ENCODE peak calls at places on chromosomes 12 and 14, in eight cellular contexts. X, E, B, G, A, S, K and M are unnamed samples.

GRCh38 chr12:80107221-80107620 is 7.9 kb downstream of the OTOGL start:
- DNase-seq in A (no peak), S (no peak), B (no peak), G (no peak), E (no peak), X (no peak), K (no peak), M (no peak)

GRCh38 chr14:20848316-20848954 is 42.8 kb upstream of the RNASE3 start:
- DNase-seq in G (no peak), K (no peak), X (no peak), A (no peak), E (no peak), S (no peak), B (no peak), M (no peak)

GRCh38 chr12:95976416-95976832 is 19.7 kb downstream of the HAL start:
- DNase-seq in S (no peak), A (no peak), E (no peak), B (no peak), G (no peak), K (no peak), X (no peak), M (no peak)

GRCh38 chr12:110501378-110501721 is 561 bp downstream of the VPS29 start:
- DNase-seq in K (no peak), G (peak), X (peak), B (no peak), A (no peak), S (peak), E (no peak), M (no peak)

GRCh38 chr14:49552630-49553029 is 33.5 kb downstream of the RPS29 start:
- DNase-seq in X (no peak), E (no peak), S (no peak), G (no peak), B (no peak), K (no peak), A (no peak), M (no peak)

GRCh38 chr14:74575507-74575906 is 36.5 kb downstream of the LTBP2 start:
- DNase-seq in B (no peak), X (no peak), S (no peak), E (no peak), G (no peak), A (no peak), K (no peak), M (no peak)

GRCh38 chr12:106141452-106141851 is 2.7 kb upstream of the NUAK1 start:
- DNase-seq in G (no peak), K (no peak), S (peak), A (no peak), B (no peak), X (no peak), E (no peak), M (no peak)

GRCh38 chr12:7180685-7181084 is 8.8 kb upstream of the PEX5 start:
- DNase-seq in K (no peak), X (no peak), A (no peak), S (no peak), G (no peak), E (no peak), B (no peak), M (no peak)

GRCh38 chr14:27387458-27387857 is 789.6 kb upstream of the NOVA1 start:
- DNase-seq in X (no peak), G (no peak), E (no peak), B (no peak), A (no peak), S (no peak), K (no peak), M (no peak)

GRCh38 chr14:64955297-64955696 is 12.8 kb upstream of the GPX2 start:
- DNase-seq in E (no peak), G (no peak), B (no peak), K (no peak), X (no peak), S (peak), A (no peak), M (no peak)

GRCh38 chr14:106564058-106564643 is 1037.8 kb downstream of the TMEM121 start:
- DNase-seq in B (peak), K (peak), E (peak), S (no peak), A (no peak), X (no peak), G (peak), M (peak)

GRCh38 chr12:125193798-125194562 is 128.7 kb downstream of the AACS start:
- DNase-seq in B (no peak), G (peak), E (no peak), X (no peak), S (no peak), A (no peak), K (no peak), M (no peak)

GRCh38 chr12:6221146-6221545 is 20.9 kb downstream of the CD9 start:
- DNase-seq in A (no peak), K (no peak), S (no peak), B (no peak), G (no peak), E (no peak), X (no peak), M (no peak)

GRCh38 chr12:56258820-56259183 is 618 bp upstream of the ANKRD52 start:
- DNase-seq in K (no peak), S (no peak), G (no peak), A (no peak), B (no peak), X (no peak), E (no peak), M (no peak)

GRCh38 chr12:123397400-123397799 is 13.5 kb downstream of the KMT5A start:
- DNase-seq in A (no peak), K (no peak), E (no peak), S (no peak), B (no peak), G (no peak), X (no peak), M (no peak)

GRCh38 chr12:53045646-53046045 is 4.2 kb upstream of the TNS2 start:
- DNase-seq in A (no peak), K (no peak), G (no peak), S (peak), B (no peak), X (no peak), E (no peak), M (peak)

GRCh38 chr14:100246809-100247428 is 8.0 kb downstream of the YY1 start:
- DNase-seq in S (no peak), B (no peak), X (peak), G (peak), E (no peak), A (no peak), K (no peak), M (no peak)

GRCh38 chr14:68619805-68620574 is 172.9 kb downstream of the ZFP36L1 start:
- DNase-seq in E (no peak), A (no peak), X (no peak), B (no peak), S (peak), K (no peak), G (no peak), M (no peak)

GRCh38 chr12:47741340-47741703 is 16.0 kb upstream of the ENDOU start:
- DNase-seq in B (peak), K (peak), A (no peak), E (peak), S (peak), G (no peak), X (peak), M (peak)

GRCh38 chr12:128823216-128823915 is 392 bp downstream of the SLC15A4 start:
- DNase-seq in E (no peak), G (no peak), A (peak), K (no peak), S (no peak), B (peak), X (peak), M (peak)

GRCh38 chr14:73216035-73216434 is 21.3 kb upstream of the PAPLN start:
- DNase-seq in B (no peak), X (no peak), K (no peak), A (no peak), E (no peak), S (no peak), G (no peak), M (no peak)

GRCh38 chr12:125225641-125226040 is 160.4 kb downstream of the AACS start:
- DNase-seq in G (no peak), A (no peak), X (no peak), K (no peak), E (no peak), B (no peak), S (no peak), M (no peak)

GRCh38 chr12:56081393-56082347 is 1.7 kb downstream of the ERBB3 start:
- DNase-seq in A (no peak), B (peak), G (peak), E (no peak), S (no peak), K (no peak), X (no peak), M (peak)

GRCh38 chr12:47034661-47035060 is 44.8 kb upstream of the PCED1B start:
- DNase-seq in E (no peak), X (no peak), S (no peak), A (no peak), B (no peak), G (no peak), K (no peak), M (no peak)

GRCh38 chr14:104245075-104245474 is 106.7 kb downstream of the KIF26A start:
- DNase-seq in G (no peak), E (no peak), K (no peak), X (no peak), S (peak), A (no peak), B (no peak), M (no peak)

GRCh38 chr12:76313289-76313688 is 34.9 kb downstream of the BBS10 start:
- DNase-seq in S (no peak), A (no peak), G (no peak), X (no peak), K (no peak), E (no peak), B (no peak), M (no peak)

GRCh38 chr12:40874868-40875267 is 182.6 kb downstream of the CNTN1 start:
- DNase-seq in S (no peak), A (no peak), B (no peak), G (no peak), E (no peak), X (no peak), K (no peak), M (no peak)

GRCh38 chr12:3231399-3231876 is 154.3 kb downstream of the TSPAN9 start:
- DNase-seq in S (no peak), K (no peak), E (no peak), B (no peak), G (peak), A (no peak), X (no peak), M (no peak)

GRCh38 chr12:55037349-55037748 is 17.6 kb downstream of the NEUROD4 start:
- DNase-seq in E (no peak), A (no peak), S (no peak), B (no peak), X (no peak), K (no peak), G (no peak), M (no peak)

GRCh38 chr12:4240161-4240783 is 33.3 kb upstream of the CCND2 start:
- DNase-seq in G (no peak), X (no peak), A (no peak), E (no peak), B (peak), K (no peak), S (no peak), M (no peak)

GRCh38 chr12:28457785-28458184 is 267.5 kb downstream of the CCDC91 start:
- DNase-seq in K (no peak), G (no peak), E (no peak), X (no peak), A (no peak), S (no peak), B (no peak), M (no peak)

GRCh38 chr12:109264095-109264942 is 44.8 kb downstream of the FOXN4 start:
- DNase-seq in X (peak), S (peak), G (peak), K (peak), E (no peak), A (peak), B (peak), M (peak)

GRCh38 chr14:24798911-24799310 is 164.9 kb upstream of the GZMB start:
- DNase-seq in X (no peak), B (no peak), E (no peak), A (no peak), K (no peak), S (no peak), G (no peak), M (no peak)

GRCh38 chr12:119005832-119006360 is 24.6 kb downstream of the SRRM4 start:
- DNase-seq in G (no peak), X (no peak), S (no peak), K (no peak), E (no peak), A (no peak), B (no peak), M (no peak)

GRCh38 chr12:9925746-9926393 is 6.3 kb downstream of the CLEC2A start:
- DNase-seq in B (no peak), A (no peak), X (no peak), K (peak), S (no peak), E (no peak), G (peak), M (no peak)

GRCh38 chr14:69043007-69043444 is 63.9 kb upstream of the ACTN1 start:
- DNase-seq in X (no peak), S (peak), A (peak), K (no peak), B (peak), E (no peak), G (no peak), M (no peak)

GRCh38 chr12:67716817-67717216 is 68.3 kb downstream of the DYRK2 start:
- DNase-seq in S (no peak), K (no peak), B (no peak), A (no peak), G (no peak), E (no peak), X (no peak), M (no peak)

GRCh38 chr12:86634706-86635410 is 378.7 kb upstream of the MGAT4C start:
- DNase-seq in G (no peak), K (no peak), B (no peak), S (no peak), E (no peak), A (no peak), X (no peak), M (no peak)